ENCODE peak calls at places on chromosomes 1 and 21, in nine cellular contexts. H is uterus, W is endothelial cell of umbilical vein, M is WTC11, A is astrocyte, Y is HFF-Myc, O is endothelial cell, T is HL-60, Q is foreskin fibroblast. Z is an unnamed sample.
A peak's percentile ranks its signal among the peaks of the same experiment; 100 is the strongest.

GRCh38 chr1:167223144-167224103 is 2.7 kb downstream of the POU2F1 start:
- DNase-seq in O (no peak), Q (peak; percentile 32), M (no peak), Y (peak; percentile 27), W (no peak), H (peak; percentile 21), T (no peak), A (peak; percentile 73), Z (no peak)

GRCh38 chr1:81584398-81584797 is 216.3 kb upstream of the ADGRL2 start:
- DNase-seq in Q (no peak), A (no peak), Y (no peak), M (no peak), T (no peak), W (no peak), H (no peak), O (no peak), Z (no peak)

GRCh38 chr21:33206771-33207290 is 22.9 kb upstream of the IFNAR2 start:
- DNase-seq in M (no peak), W (no peak), H (no peak), O (no peak), A (no peak), T (peak; percentile 68), Q (no peak), Y (no peak), Z (no peak)

GRCh38 chr1:169594391-169594790 is 8.1 kb upstream of the F5 start:
- DNase-seq in Y (no peak), T (no peak), H (no peak), W (no peak), M (no peak), Q (no peak), O (no peak), A (no peak), Z (no peak)

GRCh38 chr1:91645031-91645430 is 144.4 kb downstream of the CDC7 start:
- DNase-seq in T (no peak), A (peak; percentile 40), O (no peak), W (no peak), Q (no peak), M (peak; percentile 30), Y (no peak), H (no peak), Z (no peak)

GRCh38 chr1:117051224-117052064 is 8.7 kb upstream of the TTF2 start:
- DNase-seq in Q (no peak), W (peak; percentile 32), Y (no peak), H (no peak), O (no peak), A (no peak), M (no peak), T (peak; percentile 37), Z (peak; percentile 11)

GRCh38 chr1:243924188-243924587 is 74.1 kb upstream of the AKT3 start:
- DNase-seq in A (peak; percentile 49), Q (peak; percentile 92), O (no peak), W (no peak), Y (no peak), T (no peak), H (no peak), M (no peak), Z (peak; percentile 41)

GRCh38 chr1:41241748-41242644 is at the start of gene SCMH1:
- DNase-seq in H (peak; percentile 40), Y (no peak), Q (peak; percentile 69), O (peak; percentile 62), M (peak; percentile 70), T (peak; percentile 21), A (peak; percentile 12), W (peak; percentile 46), Z (peak; percentile 52)

GRCh38 chr1:184289825-184290550 is 96.8 kb upstream of the C1orf21 start:
- DNase-seq in Q (no peak), A (no peak), O (no peak), Y (no peak), M (no peak), T (no peak), W (no peak), H (no peak), Z (no peak)

GRCh38 chr1:86471296-86471695 is 2.6 kb downstream of the CLCA1 start:
- DNase-seq in O (no peak), Q (peak; percentile 62), A (peak; percentile 6), W (no peak), M (no peak), H (no peak), Y (no peak), T (no peak), Z (no peak)

GRCh38 chr21:37742532-37742931 is 173.7 kb downstream of the KCNJ6 start:
- DNase-seq in Q (no peak), M (no peak), H (no peak), O (no peak), W (no peak), Y (no peak), A (peak; percentile 21), T (no peak), Z (no peak)

GRCh38 chr1:87888456-87888855 is 559.8 kb downstream of the LMO4 start:
- DNase-seq in T (no peak), Q (no peak), Y (peak; percentile 16), H (no peak), W (no peak), A (peak; percentile 27), O (no peak), M (no peak), Z (no peak)

GRCh38 chr1:92481598-92482403 is 4.9 kb downstream of the GFI1 start:
- DNase-seq in Y (no peak), W (peak; percentile 22), H (no peak), O (peak; percentile 20), T (peak; percentile 45), A (no peak), M (peak; percentile 31), Q (peak; percentile 29), Z (no peak)

GRCh38 chr1:151436985-151437384 is 22.3 kb downstream of the POGZ start:
- DNase-seq in M (no peak), W (no peak), H (no peak), Q (no peak), T (no peak), Y (no peak), A (no peak), O (no peak), Z (no peak)

GRCh38 chr1:6205849-6206845 is at the start of gene RNF207:
- DNase-seq in M (peak; percentile 83), Q (peak; percentile 68), T (no peak), Y (no peak), W (peak; percentile 18), O (peak; percentile 42), A (peak; percentile 68), H (peak; percentile 39), Z (peak; percentile 89)

GRCh38 chr1:87968259-87968955 is 639.7 kb downstream of the LMO4 start:
- DNase-seq in A (peak; percentile 91), Y (peak; percentile 9), T (no peak), M (peak; percentile 32), O (no peak), Q (peak; percentile 50), H (peak; percentile 77), W (peak; percentile 96), Z (no peak)

GRCh38 chr1:155136728-155137127 is 1.1 kb downstream of the SLC50A1 start:
- DNase-seq in W (peak; percentile 39), Y (no peak), T (no peak), A (no peak), M (no peak), Q (no peak), H (no peak), O (no peak), Z (no peak)

GRCh38 chr1:208159542-208160258 is 84.5 kb downstream of the PLXNA2 start:
- DNase-seq in W (peak; percentile 41), T (no peak), Y (peak; percentile 82), A (peak; percentile 89), H (peak; percentile 88), O (no peak), Q (peak; percentile 96), M (no peak), Z (no peak)

GRCh38 chr1:156670791-156671190 is 6.4 kb downstream of the NES start:
- DNase-seq in W (no peak), O (no peak), Q (no peak), T (no peak), Y (no peak), M (no peak), A (no peak), H (no peak), Z (no peak)

GRCh38 chr1:224387302-224387912 is 30.7 kb downstream of the CNIH4 start:
- DNase-seq in T (no peak), O (no peak), Y (no peak), W (no peak), M (no peak), H (no peak), A (no peak), Q (no peak), Z (no peak)

GRCh38 chr1:2966435-2966834 is 54.8 kb upstream of the ACTRT2 start:
- DNase-seq in W (no peak), A (no peak), M (no peak), H (no peak), Q (no peak), T (no peak), Y (no peak), O (no peak), Z (no peak)

GRCh38 chr1:92882817-92883216 is 51.0 kb downstream of the RPL5 start:
- DNase-seq in Q (no peak), A (no peak), M (no peak), O (no peak), W (no peak), T (peak; percentile 72), Y (no peak), H (no peak), Z (no peak)

GRCh38 chr1:179541774-179542173 is 34.0 kb downstream of the NPHS2 start:
- DNase-seq in H (no peak), O (no peak), M (no peak), Y (no peak), W (no peak), Q (no peak), A (no peak), T (no peak), Z (no peak)
- TF ChIP-seq CTCF in H (no peak), O (no peak), M (no peak), Y (no peak), W (no peak), Q (no peak), A (no peak), T (no peak), Z (no peak)

GRCh38 chr1:234979316-234980223 is 149.1 kb downstream of the TOMM20 start:
- DNase-seq in M (no peak), H (no peak), A (no peak), Q (no peak), W (peak; percentile 39), T (peak; percentile 45), Y (no peak), O (no peak), Z (no peak)
- TF ChIP-seq CTCF in M (no peak), H (no peak), A (no peak), Q (no peak), W (no peak), T (no peak), Y (no peak), O (no peak), Z (no peak)

GRCh38 chr1:21655748-21656147 is 13.4 kb downstream of the RAP1GAP start:
- DNase-seq in A (no peak), O (no peak), W (no peak), Q (no peak), Y (no peak), H (no peak), M (peak; percentile 67), T (no peak), Z (peak; percentile 50)
- TF ChIP-seq CTCF in A (no peak), O (no peak), W (no peak), Q (no peak), Y (peak; percentile 6), H (no peak), M (no peak), T (no peak), Z (no peak)

DNA sequence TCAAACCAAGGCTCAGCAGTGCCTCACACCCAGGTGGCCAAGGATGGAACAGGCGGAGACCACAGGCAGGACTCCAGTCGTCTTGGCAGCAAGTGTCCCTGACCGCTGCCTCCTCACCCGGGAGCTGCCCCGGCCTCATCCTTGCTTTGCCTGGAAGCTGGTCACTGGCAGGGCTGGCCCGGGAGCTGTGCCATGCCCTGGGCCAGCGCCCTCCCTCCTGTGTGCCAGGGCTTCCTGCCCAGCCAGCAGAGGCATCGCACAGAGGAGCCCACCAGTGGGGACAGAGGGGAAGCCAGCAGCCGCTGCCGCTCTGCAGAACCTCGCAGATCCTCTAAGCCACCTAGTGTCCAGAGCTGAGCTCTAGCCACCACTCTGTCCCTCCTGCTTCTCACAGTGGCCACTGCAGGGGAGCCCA is 7.8 kb downstream of the CASZ1 start:
- DNase-seq in A (no peak), Y (no peak), T (no peak), M (peak; percentile 37), Q (peak; percentile 9), H (no peak), O (peak; percentile 46), W (peak; percentile 30), Z (peak; percentile 55)
- TF ChIP-seq CTCF in A (no peak), Y (no peak), T (no peak), M (no peak), Q (peak; percentile 7), H (peak; percentile 26), O (no peak), W (no peak), Z (no peak)

Z was measured in Calu3.